ENCODE peak calls at places on chromosomes 11 and 22, in four cellular contexts. R is CD8-positive, alpha-beta T cell; J is GM23338; N is uterus. G is an unnamed sample.

GRCh38 chr11:31995031-31995430 is 95.8 kb upstream of the RCN1 start:
- DNase-seq in J (no peak), N (no peak), R (no peak), G (no peak)

GRCh38 chr11:117827521-117828511 is 3.3 kb upstream of the FXYD2 start:
- DNase-seq in N (peak), R (no peak), J (no peak), G (peak)

GRCh38 chr11:109302591-109303334 is 119.2 kb upstream of the C11orf87 start:
- DNase-seq in R (no peak), N (no peak), J (no peak), G (no peak)

GRCh38 chr11:120342226-120342625 is 6.0 kb downstream of the ARHGEF12 start:
- DNase-seq in N (no peak), J (no peak), R (no peak), G (no peak)

GRCh38 chr11:118364956-118365615 is 5.7 kb downstream of the UBE4A start:
- DNase-seq in R (no peak), N (no peak), J (no peak), G (no peak)

GRCh38 chr22:43376765-43377485 is 33.8 kb upstream of the SCUBE1 start:
- DNase-seq in R (peak), J (no peak), N (no peak), G (no peak)

GRCh38 chr11:66420671-66421476 is at the start of gene NPAS4:
- DNase-seq in N (peak), R (no peak), J (peak), G (no peak)

GRCh38 chr11:72621008-72621610 is 53.1 kb downstream of the PDE2A start:
- DNase-seq in N (no peak), R (no peak), J (no peak), G (no peak)

GRCh38 chr11:30120045-30120589 is 103.3 kb upstream of the KCNA4 start:
- DNase-seq in R (no peak), J (no peak), N (no peak), G (no peak)

GRCh38 chr11:21415566-21415965 is 746.2 kb downstream of the NELL1 start:
- DNase-seq in J (no peak), N (no peak), R (no peak), G (no peak)

GRCh38 chr11:86814775-86815174 is 14.4 kb downstream of the PRSS23 start:
- DNase-seq in N (no peak), R (no peak), J (no peak), G (no peak)

GRCh38 chr22:48098243-48098935 is 1335.9 kb downstream of the TBC1D22A start:
- DNase-seq in R (no peak), J (no peak), N (peak), G (no peak)

GRCh38 chr11:112734207-112734606 is 227.0 kb upstream of the NCAM1 start:
- DNase-seq in R (no peak), J (peak), N (no peak), G (no peak)

DNA sequence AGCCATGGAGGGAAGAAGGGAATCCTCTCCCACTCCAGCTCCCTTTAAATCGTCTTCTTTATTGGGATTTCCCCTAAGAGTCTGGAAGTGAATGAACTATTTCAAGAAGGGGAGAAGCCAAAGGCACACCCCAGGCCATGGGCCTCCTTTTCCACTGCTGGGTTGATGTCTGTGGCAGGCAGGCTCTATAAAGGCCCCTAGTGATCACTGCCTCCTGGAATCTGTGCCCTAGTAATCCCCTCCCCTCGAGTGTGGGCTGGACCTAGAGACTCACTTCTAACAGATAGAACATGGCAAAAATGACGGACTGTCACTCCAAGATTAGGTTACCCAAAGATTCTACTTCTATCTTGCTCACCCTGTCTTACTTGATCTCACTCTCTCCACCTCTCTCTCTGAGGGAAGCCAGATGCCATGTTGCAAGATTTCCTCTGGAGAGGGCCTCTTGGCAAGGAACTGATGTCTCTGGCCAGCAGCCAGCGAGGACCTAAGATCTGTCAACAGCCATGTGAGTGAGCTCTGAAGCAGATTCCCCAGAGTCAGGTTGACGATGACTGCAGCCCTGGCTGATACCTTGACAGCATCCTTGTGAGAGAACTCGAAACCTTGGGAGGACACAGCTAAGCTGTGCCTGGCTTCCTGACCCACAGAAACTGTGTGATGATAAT is 444.8 kb downstream of the SOX6 start:
- DNase-seq in N (peak), R (no peak), J (no peak), G (no peak)
- H3K27ac ChIP-seq in N (no peak), R (no peak), J (no peak), G (no peak)

GRCh38 chr11:34775417-34775888 is 140.7 kb downstream of the APIP start:
- DNase-seq in N (no peak), J (no peak), R (no peak), G (no peak)
- H3K27ac ChIP-seq in N (no peak), J (no peak), R (no peak), G (no peak)

GRCh38 chr11:106397787-106398355 is 320.4 kb downstream of the AASDHPPT start:
- DNase-seq in N (no peak), J (no peak), R (no peak), G (no peak)
- H3K27ac ChIP-seq in N (peak), J (no peak), R (no peak), G (no peak)

GRCh38 chr11:8082391-8083087 is 1.5 kb downstream of the TUB start:
- DNase-seq in N (no peak), J (peak), R (no peak), G (no peak)
- H3K27ac ChIP-seq in N (peak), J (no peak), R (no peak), G (no peak)

DNA sequence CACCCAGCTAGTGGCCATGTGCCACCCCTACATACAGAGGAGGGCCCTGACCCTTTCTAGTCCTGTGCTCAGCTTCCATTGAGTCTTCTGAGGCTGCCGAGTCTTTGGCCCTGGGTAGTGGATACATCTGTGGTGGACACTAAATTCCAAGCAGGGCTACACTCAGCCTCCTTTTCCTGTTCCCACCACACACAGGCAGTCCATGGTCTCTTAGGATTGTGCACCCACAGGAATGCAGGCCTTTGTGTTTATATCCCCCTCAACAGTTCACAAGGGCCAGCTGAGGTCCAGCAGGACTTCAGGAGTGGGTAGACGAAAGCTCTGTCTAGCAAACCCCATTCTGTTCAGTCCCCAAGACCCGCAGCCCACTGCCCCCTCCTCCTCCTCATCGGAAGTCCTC is 91.7 kb downstream of the SWAP70 start:
- DNase-seq in N (no peak), R (no peak), J (no peak), G (no peak)
- H3K27ac ChIP-seq in N (peak), R (no peak), J (peak), G (no peak)

GRCh38 chr22:21741790-21742189 is 6.2 kb upstream of the YPEL1 start:
- DNase-seq in N (no peak), R (no peak), J (no peak), G (no peak)
- H3K27ac ChIP-seq in N (no peak), R (no peak), J (no peak), G (no peak)

GRCh38 chr11:46508360-46508759 is 85.5 kb downstream of the AMBRA1 start:
- DNase-seq in N (no peak), J (no peak), R (no peak), G (no peak)

GRCh38 chr11:46504817-46505613 is 88.8 kb downstream of the AMBRA1 start:
- DNase-seq in J (no peak), R (no peak), N (no peak), G (peak)

GRCh38 chr11:46511352-46511751 is 82.5 kb downstream of the AMBRA1 start:
- DNase-seq in N (no peak), R (no peak), J (no peak), G (no peak)

GRCh38 chr11:46505741-46506485 is 87.9 kb downstream of the AMBRA1 start:
- DNase-seq in J (no peak), R (no peak), N (no peak), G (no peak)

GRCh38 chr11:46506486-46506808 is 87.4 kb downstream of the AMBRA1 start:
- DNase-seq in N (no peak), J (no peak), R (no peak), G (no peak)
- H3K27ac ChIP-seq in N (no peak), J (peak), R (no peak), G (no peak)

GRCh38 chr11:63643205-63643604 is 28.0 kb downstream of the ATL3 start:
- DNase-seq in R (no peak), N (no peak), J (no peak), G (no peak)

GRCh38 chr11:63641727-63642126 is 27.5 kb upstream of the PLAAT3 start:
- DNase-seq in R (no peak), N (no peak), J (no peak), G (no peak)

GRCh38 chr11:63635762-63636465 is 21.7 kb upstream of the PLAAT3 start:
- DNase-seq in N (peak), J (peak), R (peak), G (peak)

DNA sequence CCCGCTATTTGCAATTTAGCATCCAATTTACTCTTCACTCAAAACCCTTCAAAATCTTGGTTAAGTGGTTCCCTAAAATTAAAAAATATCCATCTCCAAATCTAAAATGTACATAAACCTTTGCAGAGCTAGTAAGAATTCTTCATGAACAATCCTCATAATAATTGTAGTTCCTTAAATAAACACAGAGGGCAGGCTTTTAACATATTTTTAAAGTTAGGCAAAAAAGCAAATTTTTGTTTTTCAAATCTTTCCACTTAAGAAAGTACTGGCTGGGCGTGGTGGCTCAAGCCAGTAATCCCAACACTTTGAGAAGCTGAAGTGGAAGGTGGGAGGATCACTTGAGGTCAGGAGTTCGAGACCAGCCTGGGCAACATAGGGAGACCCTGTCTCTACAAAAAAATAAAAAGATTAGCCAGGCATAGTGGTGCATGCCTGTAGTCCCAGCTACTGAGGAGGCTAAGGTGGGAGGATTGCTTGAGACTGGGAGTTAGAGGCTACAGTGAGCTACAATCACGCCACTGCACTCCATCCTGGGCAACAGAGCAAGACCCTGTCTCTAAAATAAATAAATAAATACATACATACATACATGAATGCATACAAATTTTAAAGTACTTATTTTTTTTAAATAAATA is 25.1 kb upstream of the PLAAT3 start:
- DNase-seq in N (no peak), R (no peak), J (peak), G (no peak)
- H3K27ac ChIP-seq in N (peak), R (no peak), J (no peak), G (no peak)